ENCODE peak calls at places on chromosomes 6 and 20, in four cellular contexts. One of them, this sample, is unnamed.

GRCh38 chr20:58524814-58525213 is 9.6 kb upstream of the APCDD1L start:
- DNase-seq in MM.1S: no peak
- DNase-seq in body of pancreas: no peak
- DNase-seq in breast epithelium: no peak
- DNase-seq in this sample: no peak

GRCh38 chr6:166203003-166203640 is 35.5 kb upstream of the TBXT start:
- DNase-seq in MM.1S: no peak
- DNase-seq in body of pancreas: no peak
- DNase-seq in breast epithelium: no peak
- DNase-seq in this sample: no peak

GRCh38 chr6:39453236-39453635 is 130.7 kb upstream of the KCNK16 start:
- DNase-seq in body of pancreas: no peak
- DNase-seq in breast epithelium: no peak
- DNase-seq in MM.1S: no peak
- DNase-seq in this sample: no peak

GRCh38 chr6:32057966-32058365 is 19.8 kb downstream of the CYP21A2 start:
- DNase-seq in body of pancreas: no peak
- DNase-seq in MM.1S: no peak
- DNase-seq in breast epithelium: no peak
- DNase-seq in this sample: no peak

GRCh38 chr20:60113024-60113724 is 155.0 kb downstream of the CDH26 start:
- DNase-seq in breast epithelium: no peak
- DNase-seq in body of pancreas: no peak
- DNase-seq in MM.1S: no peak
- DNase-seq in this sample: no peak

GRCh38 chr6:136312975-136313374 is 23.3 kb upstream of the BCLAF1 start:
- DNase-seq in MM.1S: no peak
- DNase-seq in body of pancreas: no peak
- DNase-seq in breast epithelium: no peak
- DNase-seq in this sample: no peak

GRCh38 chr20:1934162-1934561 is 39.0 kb downstream of the SIRPA start:
- DNase-seq in breast epithelium: no peak
- DNase-seq in MM.1S: no peak
- DNase-seq in body of pancreas: no peak
- DNase-seq in this sample: no peak

GRCh38 chr6:20021795-20022194 is 184.6 kb downstream of the ID4 start:
- DNase-seq in body of pancreas: no peak
- DNase-seq in MM.1S: no peak
- DNase-seq in breast epithelium: no peak
- DNase-seq in this sample: no peak

GRCh38 chr6:137709424-137710281 is 157.4 kb upstream of the TNFAIP3 start:
- DNase-seq in MM.1S: no peak
- DNase-seq in body of pancreas: no peak
- DNase-seq in breast epithelium: no peak
- DNase-seq in this sample: no peak

GRCh38 chr6:139270249-139270648 is 21.5 kb downstream of the TXLNB start:
- DNase-seq in breast epithelium: no peak
- DNase-seq in body of pancreas: no peak
- DNase-seq in MM.1S: no peak
- DNase-seq in this sample: no peak

GRCh38 chr6:91453479-91453878 is 866.6 kb upstream of the MAP3K7 start:
- DNase-seq in body of pancreas: no peak
- DNase-seq in breast epithelium: no peak
- DNase-seq in MM.1S: no peak
- DNase-seq in this sample: no peak

GRCh38 chr6:166473886-166474596 is 91.3 kb upstream of the MPC1 start:
- DNase-seq in breast epithelium: no peak
- DNase-seq in body of pancreas: no peak
- DNase-seq in MM.1S: no peak
- DNase-seq in this sample: no peak

GRCh38 chr6:108793449-108794134 is 54.6 kb upstream of the ARMC2 start:
- DNase-seq in body of pancreas: no peak
- DNase-seq in MM.1S: no peak
- DNase-seq in breast epithelium: no peak
- DNase-seq in this sample: no peak

GRCh38 chr6:108027594-108027993 is 46.9 kb downstream of the OSTM1 start:
- DNase-seq in MM.1S: no peak
- DNase-seq in body of pancreas: peak
- DNase-seq in breast epithelium: no peak
- DNase-seq in this sample: no peak

GRCh38 chr20:43514062-43514971 is 6.8 kb downstream of the L3MBTL1 start:
- DNase-seq in MM.1S: peak
- DNase-seq in breast epithelium: peak
- DNase-seq in body of pancreas: peak
- DNase-seq in this sample: peak

GRCh38 chr20:10323729-10324128 is 105.1 kb downstream of the SNAP25 start:
- DNase-seq in body of pancreas: no peak
- DNase-seq in breast epithelium: no peak
- DNase-seq in MM.1S: no peak
- DNase-seq in this sample: no peak
- TF ChIP-seq CTCF in body of pancreas: no peak
- TF ChIP-seq CTCF in breast epithelium: no peak
- TF ChIP-seq CTCF in MM.1S: no peak
- TF ChIP-seq CTCF in this sample: no peak

DNA sequence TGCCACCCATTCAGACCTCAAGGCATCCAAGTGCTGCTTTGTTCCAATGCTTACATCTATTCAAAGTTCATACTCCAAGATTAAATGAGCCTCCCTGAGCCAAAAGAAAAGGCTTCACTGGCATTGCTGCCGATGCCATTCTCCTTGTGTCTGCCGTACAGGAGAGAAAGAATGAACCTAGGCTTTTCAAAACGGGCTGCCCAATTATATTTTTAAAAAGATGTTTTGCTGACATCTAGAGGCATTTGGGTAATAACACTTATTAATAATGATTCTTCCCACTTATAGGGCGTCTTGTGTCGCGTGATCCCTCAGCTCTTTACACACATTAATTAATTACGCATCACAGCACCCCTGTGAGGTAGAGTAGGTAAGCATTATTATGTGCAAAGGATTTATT is 545.6 kb downstream of the PKHD1 start:
- DNase-seq in body of pancreas: no peak
- DNase-seq in MM.1S: peak
- DNase-seq in breast epithelium: no peak
- DNase-seq in this sample: no peak
- TF ChIP-seq CTCF in body of pancreas: peak
- TF ChIP-seq CTCF in MM.1S: no peak
- TF ChIP-seq CTCF in breast epithelium: no peak
- TF ChIP-seq CTCF in this sample: no peak

DNA sequence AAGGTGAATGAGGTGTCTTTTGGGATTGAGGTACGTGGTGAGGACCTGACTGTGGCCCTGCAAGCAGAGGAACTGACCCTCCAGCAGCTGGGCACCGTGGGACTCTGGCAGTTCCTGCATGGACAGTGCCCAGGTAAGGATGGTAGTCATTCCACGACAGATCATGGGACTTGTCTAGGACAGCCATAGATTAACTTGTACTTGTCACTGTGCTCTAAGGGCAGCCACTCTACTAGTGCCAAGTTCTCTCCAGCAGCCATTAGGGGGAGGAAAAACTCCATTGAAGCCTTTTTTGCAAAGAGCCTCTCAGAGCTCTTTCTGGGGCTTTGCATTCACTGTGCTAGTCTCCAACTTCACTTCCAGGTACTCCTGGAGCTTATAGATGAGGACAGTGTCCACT is 20.4 kb downstream of the TAF11 start:
- DNase-seq in body of pancreas: no peak
- DNase-seq in breast epithelium: no peak
- DNase-seq in MM.1S: no peak
- DNase-seq in this sample: no peak
- TF ChIP-seq CTCF in body of pancreas: no peak
- TF ChIP-seq CTCF in breast epithelium: no peak
- TF ChIP-seq CTCF in MM.1S: no peak
- TF ChIP-seq CTCF in this sample: no peak

GRCh38 chr20:61436674-61437279 is 184.7 kb downstream of the CDH4 start:
- DNase-seq in MM.1S: no peak
- DNase-seq in breast epithelium: no peak
- DNase-seq in body of pancreas: no peak
- DNase-seq in this sample: no peak
- TF ChIP-seq CTCF in MM.1S: no peak
- TF ChIP-seq CTCF in breast epithelium: no peak
- TF ChIP-seq CTCF in body of pancreas: no peak
- TF ChIP-seq CTCF in this sample: no peak

GRCh38 chr20:55415567-55416142 is 589.7 kb downstream of the CBLN4 start:
- DNase-seq in MM.1S: peak
- DNase-seq in body of pancreas: no peak
- DNase-seq in breast epithelium: no peak
- DNase-seq in this sample: no peak
- TF ChIP-seq CTCF in MM.1S: peak
- TF ChIP-seq CTCF in body of pancreas: peak
- TF ChIP-seq CTCF in breast epithelium: no peak
- TF ChIP-seq CTCF in this sample: no peak

GRCh38 chr6:168117942-168118341 is 38.9 kb upstream of the FRMD1 start:
- DNase-seq in MM.1S: no peak
- DNase-seq in body of pancreas: no peak
- DNase-seq in breast epithelium: no peak
- DNase-seq in this sample: no peak
- TF ChIP-seq CTCF in MM.1S: no peak
- TF ChIP-seq CTCF in body of pancreas: peak
- TF ChIP-seq CTCF in breast epithelium: no peak
- TF ChIP-seq CTCF in this sample: no peak

GRCh38 chr6:24396764-24397163 is 6.0 kb upstream of the MRS2 start:
- DNase-seq in MM.1S: no peak
- DNase-seq in breast epithelium: no peak
- DNase-seq in body of pancreas: no peak
- DNase-seq in this sample: no peak
- TF ChIP-seq CTCF in MM.1S: no peak
- TF ChIP-seq CTCF in breast epithelium: no peak
- TF ChIP-seq CTCF in body of pancreas: no peak
- TF ChIP-seq CTCF in this sample: no peak

GRCh38 chr6:29619578-29619977 is 13.4 kb downstream of the GABBR1 start:
- DNase-seq in MM.1S: no peak
- DNase-seq in breast epithelium: no peak
- DNase-seq in body of pancreas: no peak
- DNase-seq in this sample: no peak

GRCh38 chr6:29620629-29621028 is 12.4 kb downstream of the GABBR1 start:
- DNase-seq in breast epithelium: no peak
- DNase-seq in MM.1S: no peak
- DNase-seq in body of pancreas: no peak
- DNase-seq in this sample: no peak

DNA sequence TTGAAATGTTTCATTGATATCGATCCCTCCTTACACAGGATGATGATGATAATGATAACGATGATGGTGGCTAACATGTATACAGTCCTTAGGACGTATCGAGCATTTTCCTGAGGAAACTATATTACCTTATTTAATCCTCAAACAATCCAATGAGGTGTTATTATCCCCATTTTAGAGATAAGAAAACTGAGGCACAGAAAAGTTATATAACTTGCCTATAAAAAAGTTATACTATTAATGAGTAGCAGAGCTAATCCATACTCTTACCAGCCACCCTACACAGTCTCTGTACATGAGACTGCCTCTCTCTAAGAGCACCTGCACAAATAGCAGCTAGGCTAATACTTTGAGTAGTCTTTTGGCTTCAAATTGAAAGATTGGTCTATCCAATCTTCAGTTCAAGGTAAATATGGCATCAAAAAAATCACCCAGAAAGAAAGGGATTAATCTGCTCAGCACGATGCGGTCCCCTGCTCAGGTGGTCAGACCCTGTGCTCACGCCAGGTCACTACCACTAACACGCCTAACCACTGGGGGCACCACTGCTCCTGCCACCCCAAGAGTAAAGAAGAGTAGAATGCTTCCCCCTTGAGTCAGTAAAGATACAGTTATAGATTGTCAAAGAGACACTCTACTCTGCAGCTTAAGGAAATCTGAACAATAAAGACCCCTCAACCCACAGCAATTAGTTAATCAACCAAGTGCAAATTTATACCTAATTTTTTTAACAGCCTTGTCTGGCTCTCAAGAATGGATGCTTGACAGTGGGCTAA is 15.0 kb downstream of the GABBR1 start:
- DNase-seq in body of pancreas: no peak
- DNase-seq in MM.1S: no peak
- DNase-seq in breast epithelium: no peak
- DNase-seq in this sample: no peak
- TF ChIP-seq CTCF in body of pancreas: no peak
- TF ChIP-seq CTCF in MM.1S: peak
- TF ChIP-seq CTCF in breast epithelium: no peak
- TF ChIP-seq CTCF in this sample: no peak